ENCODE peak calls at places on chromosomes 13 and 19, in nine cellular contexts. One of them, this sample, is unnamed. For H3K9me3, the result is how much of the 10 kb centered on the place peaks cover.

GRCh38 chr13:35866801-35867200 is 264.4 kb downstream of the DCLK1 start:
- DNase-seq in pancreas: no peak
- DNase-seq in tibial artery: no peak
- DNase-seq in colonic mucosa: no peak
- DNase-seq in A549: no peak
- DNase-seq in left lung: no peak
- DNase-seq in AG04450: no peak
- DNase-seq in cardiac muscle cell: no peak
- DNase-seq in left ventricle myocardium inferior: peak
- DNase-seq in this sample: no peak

GRCh38 chr13:40550130-40550529 is 116.3 kb downstream of the FOXO1 start:
- DNase-seq in left lung: no peak
- DNase-seq in left ventricle myocardium inferior: no peak
- DNase-seq in AG04450: no peak
- DNase-seq in A549: no peak
- DNase-seq in cardiac muscle cell: no peak
- DNase-seq in colonic mucosa: no peak
- DNase-seq in pancreas: no peak
- DNase-seq in tibial artery: no peak
- DNase-seq in this sample: no peak

GRCh38 chr13:42788601-42789000 is 7.2 kb downstream of the FAM216B start:
- DNase-seq in pancreas: no peak
- DNase-seq in left ventricle myocardium inferior: no peak
- DNase-seq in colonic mucosa: no peak
- DNase-seq in left lung: no peak
- DNase-seq in A549: no peak
- DNase-seq in tibial artery: no peak
- DNase-seq in cardiac muscle cell: no peak
- DNase-seq in AG04450: no peak
- DNase-seq in this sample: no peak

GRCh38 chr19:42532881-42533280 is 4.6 kb upstream of the CEACAM1 start:
- DNase-seq in A549: no peak
- DNase-seq in colonic mucosa: no peak
- DNase-seq in left ventricle myocardium inferior: no peak
- DNase-seq in AG04450: no peak
- DNase-seq in left lung: no peak
- DNase-seq in cardiac muscle cell: no peak
- DNase-seq in pancreas: no peak
- DNase-seq in tibial artery: no peak
- DNase-seq in this sample: no peak

GRCh38 chr13:113506025-113506685 is 15.6 kb upstream of the DCUN1D2 start:
- DNase-seq in AG04450: no peak
- DNase-seq in colonic mucosa: no peak
- DNase-seq in left lung: no peak
- DNase-seq in tibial artery: no peak
- DNase-seq in pancreas: no peak
- DNase-seq in cardiac muscle cell: no peak
- DNase-seq in left ventricle myocardium inferior: no peak
- DNase-seq in A549: no peak
- DNase-seq in this sample: no peak

GRCh38 chr19:15934332-15935078 is at the start of gene CYP4F11:
- DNase-seq in cardiac muscle cell: no peak
- DNase-seq in colonic mucosa: peak
- DNase-seq in tibial artery: peak
- DNase-seq in left lung: no peak
- DNase-seq in A549: peak
- DNase-seq in left ventricle myocardium inferior: peak
- DNase-seq in pancreas: peak
- DNase-seq in AG04450: no peak
- DNase-seq in this sample: peak

GRCh38 chr13:65293530-65294198 is 1936.5 kb downstream of the PCDH9 start:
- DNase-seq in pancreas: no peak
- DNase-seq in tibial artery: no peak
- DNase-seq in AG04450: no peak
- DNase-seq in left lung: no peak
- DNase-seq in colonic mucosa: no peak
- DNase-seq in left ventricle myocardium inferior: no peak
- DNase-seq in cardiac muscle cell: no peak
- DNase-seq in A549: no peak
- DNase-seq in this sample: no peak

GRCh38 chr13:51501592-51502205 is 48.9 kb upstream of the INTS6 start:
- DNase-seq in left ventricle myocardium inferior: no peak
- DNase-seq in tibial artery: no peak
- DNase-seq in colonic mucosa: no peak
- DNase-seq in cardiac muscle cell: no peak
- DNase-seq in left lung: no peak
- DNase-seq in A549: no peak
- DNase-seq in pancreas: no peak
- DNase-seq in AG04450: no peak
- DNase-seq in this sample: no peak

GRCh38 chr13:45384474-45385174 is 33.5 kb downstream of the SLC25A30 start:
- DNase-seq in pancreas: no peak
- DNase-seq in A549: no peak
- DNase-seq in left ventricle myocardium inferior: no peak
- DNase-seq in tibial artery: no peak
- DNase-seq in colonic mucosa: no peak
- DNase-seq in left lung: no peak
- DNase-seq in AG04450: no peak
- DNase-seq in cardiac muscle cell: no peak
- DNase-seq in this sample: no peak

GRCh38 chr13:66992183-66992582 is 238.0 kb downstream of the PCDH9 start:
- DNase-seq in tibial artery: no peak
- DNase-seq in left lung: no peak
- DNase-seq in A549: no peak
- DNase-seq in colonic mucosa: no peak
- DNase-seq in pancreas: no peak
- DNase-seq in cardiac muscle cell: peak
- DNase-seq in AG04450: no peak
- DNase-seq in left ventricle myocardium inferior: no peak
- DNase-seq in this sample: no peak

GRCh38 chr13:113119822-113120189 is 2.8 kb upstream of the F10 start:
- DNase-seq in pancreas: no peak
- DNase-seq in cardiac muscle cell: no peak
- DNase-seq in left lung: no peak
- DNase-seq in A549: no peak
- DNase-seq in tibial artery: peak
- DNase-seq in AG04450: no peak
- DNase-seq in colonic mucosa: no peak
- DNase-seq in left ventricle myocardium inferior: no peak
- DNase-seq in this sample: no peak

GRCh38 chr19:28864024-28864503 is 348.9 kb downstream of the UQCRFS1 start:
- DNase-seq in tibial artery: no peak
- DNase-seq in cardiac muscle cell: no peak
- DNase-seq in pancreas: no peak
- DNase-seq in AG04450: no peak
- DNase-seq in A549: no peak
- DNase-seq in left lung: no peak
- DNase-seq in colonic mucosa: no peak
- DNase-seq in left ventricle myocardium inferior: peak
- DNase-seq in this sample: no peak

GRCh38 chr13:48731957-48732569 is 78.3 kb downstream of the CYSLTR2 start:
- DNase-seq in left ventricle myocardium inferior: peak
- DNase-seq in cardiac muscle cell: peak
- DNase-seq in colonic mucosa: peak
- DNase-seq in A549: peak
- DNase-seq in tibial artery: no peak
- DNase-seq in AG04450: no peak
- DNase-seq in pancreas: peak
- DNase-seq in left lung: peak
- DNase-seq in this sample: peak

GRCh38 chr13:52991344-52992020 is 37.1 kb upstream of the OLFM4 start:
- DNase-seq in left lung: no peak
- DNase-seq in A549: no peak
- DNase-seq in AG04450: no peak
- DNase-seq in colonic mucosa: no peak
- DNase-seq in tibial artery: no peak
- DNase-seq in left ventricle myocardium inferior: no peak
- DNase-seq in pancreas: no peak
- DNase-seq in cardiac muscle cell: no peak
- DNase-seq in this sample: no peak

GRCh38 chr19:620166-620862 is 13.0 kb downstream of the POLRMT start:
- DNase-seq in left ventricle myocardium inferior: no peak
- DNase-seq in pancreas: no peak
- DNase-seq in left lung: no peak
- DNase-seq in colonic mucosa: no peak
- DNase-seq in tibial artery: no peak
- DNase-seq in cardiac muscle cell: no peak
- DNase-seq in AG04450: no peak
- DNase-seq in A549: no peak
- DNase-seq in this sample: no peak

GRCh38 chr13:25300861-25301346 is 521 bp upstream of the NUP58 start:
- DNase-seq in colonic mucosa: peak
- DNase-seq in pancreas: peak
- DNase-seq in tibial artery: no peak
- DNase-seq in A549: no peak
- DNase-seq in cardiac muscle cell: no peak
- DNase-seq in left lung: peak
- DNase-seq in AG04450: no peak
- DNase-seq in left ventricle myocardium inferior: peak
- DNase-seq in this sample: peak

GRCh38 chr13:56706485-56706884 is 434.2 kb upstream of the PRR20A start:
- DNase-seq in pancreas: no peak
- DNase-seq in colonic mucosa: no peak
- DNase-seq in left ventricle myocardium inferior: no peak
- DNase-seq in left lung: no peak
- DNase-seq in tibial artery: no peak
- DNase-seq in AG04450: no peak
- DNase-seq in cardiac muscle cell: no peak
- DNase-seq in A549: no peak
- DNase-seq in this sample: no peak

GRCh38 chr13:23500858-23501257 is 67.4 kb upstream of the SACS start:
- DNase-seq in AG04450: peak
- DNase-seq in left ventricle myocardium inferior: no peak
- DNase-seq in A549: no peak
- DNase-seq in colonic mucosa: no peak
- DNase-seq in left lung: no peak
- DNase-seq in pancreas: no peak
- DNase-seq in cardiac muscle cell: no peak
- DNase-seq in tibial artery: no peak
- DNase-seq in this sample: no peak

GRCh38 chr19:611506-611869 is 21.8 kb downstream of the HCN2 start:
- DNase-seq in AG04450: peak
- DNase-seq in cardiac muscle cell: no peak
- DNase-seq in A549: no peak
- DNase-seq in left lung: no peak
- DNase-seq in colonic mucosa: no peak
- DNase-seq in pancreas: no peak
- DNase-seq in tibial artery: no peak
- DNase-seq in left ventricle myocardium inferior: no peak
- DNase-seq in this sample: no peak

GRCh38 chr13:58852076-58852475 is 1220.5 kb downstream of the PCDH17 start:
- DNase-seq in tibial artery: no peak
- DNase-seq in A549: no peak
- DNase-seq in left lung: no peak
- DNase-seq in colonic mucosa: no peak
- DNase-seq in pancreas: no peak
- DNase-seq in left ventricle myocardium inferior: no peak
- DNase-seq in cardiac muscle cell: no peak
- DNase-seq in AG04450: no peak
- DNase-seq in this sample: no peak

DNA sequence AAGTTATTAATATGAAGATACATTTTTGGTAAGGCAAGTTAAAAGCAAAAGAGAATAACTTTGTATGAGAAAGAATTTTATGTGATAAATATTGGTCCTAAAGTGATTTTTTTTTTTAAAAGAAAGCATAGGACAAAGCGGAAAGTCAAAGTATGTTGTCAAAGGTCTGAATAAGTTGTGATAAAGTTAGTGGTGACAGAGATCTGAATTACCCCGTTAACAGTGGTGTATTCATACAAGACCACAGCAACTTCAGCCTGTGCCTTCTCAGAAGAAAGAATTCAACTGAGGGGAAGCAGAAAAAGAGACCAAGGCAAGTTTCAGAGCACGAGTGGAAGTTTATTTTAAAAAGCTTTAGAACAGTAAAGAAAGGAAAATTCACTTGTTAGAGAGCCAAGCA is 19.0 kb upstream of the ZNF566 start:
- DNase-seq in cardiac muscle cell: no peak
- DNase-seq in A549: no peak
- DNase-seq in left ventricle myocardium inferior: no peak
- DNase-seq in left lung: no peak
- DNase-seq in tibial artery: no peak
- DNase-seq in AG04450: no peak
- DNase-seq in colonic mucosa: no peak
- DNase-seq in pancreas: no peak
- DNase-seq in this sample: no peak
- H3K9me3 ChIP-seq in cardiac muscle cell: under half
- H3K9me3 ChIP-seq in A549: half or more
- H3K9me3 ChIP-seq in left ventricle myocardium inferior: half or more
- H3K9me3 ChIP-seq in left lung: half or more
- H3K9me3 ChIP-seq in tibial artery: under half
- H3K9me3 ChIP-seq in AG04450: half or more
- H3K9me3 ChIP-seq in colonic mucosa: under half
- H3K9me3 ChIP-seq in pancreas: under half
- H3K9me3 ChIP-seq in this sample: half or more

GRCh38 chr19:9296336-9296735 is 13.3 kb downstream of the ZNF699 start:
- DNase-seq in pancreas: no peak
- DNase-seq in tibial artery: no peak
- DNase-seq in colonic mucosa: no peak
- DNase-seq in left lung: no peak
- DNase-seq in AG04450: no peak
- DNase-seq in left ventricle myocardium inferior: no peak
- DNase-seq in A549: no peak
- DNase-seq in cardiac muscle cell: no peak
- DNase-seq in this sample: no peak
- H3K9me3 ChIP-seq in pancreas: under half
- H3K9me3 ChIP-seq in tibial artery: under half
- H3K9me3 ChIP-seq in colonic mucosa: under half
- H3K9me3 ChIP-seq in left lung: half or more
- H3K9me3 ChIP-seq in AG04450: under half
- H3K9me3 ChIP-seq in left ventricle myocardium inferior: half or more
- H3K9me3 ChIP-seq in A549: half or more
- H3K9me3 ChIP-seq in cardiac muscle cell: under half
- H3K9me3 ChIP-seq in this sample: half or more

GRCh38 chr13:80802946-80803345 is 462.0 kb upstream of the SPRY2 start:
- DNase-seq in cardiac muscle cell: no peak
- DNase-seq in A549: no peak
- DNase-seq in left ventricle myocardium inferior: no peak
- DNase-seq in AG04450: no peak
- DNase-seq in colonic mucosa: no peak
- DNase-seq in left lung: no peak
- DNase-seq in tibial artery: no peak
- DNase-seq in pancreas: no peak
- DNase-seq in this sample: no peak
- H3K9me3 ChIP-seq in cardiac muscle cell: under half
- H3K9me3 ChIP-seq in A549: under half
- H3K9me3 ChIP-seq in left ventricle myocardium inferior: under half
- H3K9me3 ChIP-seq in AG04450: under half
- H3K9me3 ChIP-seq in colonic mucosa: under half
- H3K9me3 ChIP-seq in left lung: under half
- H3K9me3 ChIP-seq in tibial artery: under half
- H3K9me3 ChIP-seq in pancreas: under half
- H3K9me3 ChIP-seq in this sample: under half

DNA sequence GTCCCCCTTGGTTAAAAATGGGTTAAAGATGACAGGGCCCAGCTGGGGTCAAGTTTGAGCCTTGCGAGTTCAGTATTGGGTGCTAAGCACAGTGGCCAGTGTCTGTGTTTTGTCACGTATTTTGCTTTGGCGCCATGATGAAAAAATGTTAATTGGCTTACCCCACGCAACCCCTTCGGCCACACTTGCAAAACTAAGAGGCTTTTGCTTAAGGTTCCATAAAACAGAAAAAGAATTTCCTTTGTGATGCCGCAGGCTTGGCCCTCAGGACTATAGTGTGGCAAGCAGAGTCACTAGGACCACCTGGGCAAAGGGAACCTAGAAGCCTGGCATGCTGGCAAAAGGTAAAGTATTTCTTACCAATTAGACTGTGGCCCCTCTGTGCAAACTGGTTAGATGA is 20.7 kb downstream of the DPRX start:
- DNase-seq in left ventricle myocardium inferior: no peak
- DNase-seq in colonic mucosa: no peak
- DNase-seq in AG04450: no peak
- DNase-seq in cardiac muscle cell: no peak
- DNase-seq in tibial artery: no peak
- DNase-seq in left lung: no peak
- DNase-seq in pancreas: no peak
- DNase-seq in A549: no peak
- DNase-seq in this sample: no peak
- H3K9me3 ChIP-seq in left ventricle myocardium inferior: under half
- H3K9me3 ChIP-seq in colonic mucosa: under half
- H3K9me3 ChIP-seq in AG04450: half or more
- H3K9me3 ChIP-seq in cardiac muscle cell: under half
- H3K9me3 ChIP-seq in tibial artery: under half
- H3K9me3 ChIP-seq in left lung: half or more
- H3K9me3 ChIP-seq in pancreas: under half
- H3K9me3 ChIP-seq in A549: half or more
- H3K9me3 ChIP-seq in this sample: under half